ENCODE peak calls at places on chromosomes 3 and 15, in nine cellular contexts. L is WERI-Rb-1; O is GM13977; M is SK-MEL-5; T is activated naive CD8-positive, alpha-beta T cell treated with anti-CD3 and anti-CD28 coated beads, Interleukin-2, amount 10 ng/mL, durations not matched to agents 7 days and 5 days; S is activated CD4-positive, alpha-beta T cell treated with anti-CD3 and anti-CD28 coated beads for 24 hours; D is NCI-H1694; B is pancreas; C is psoas muscle. J is an unnamed sample.

GRCh38 chr3:18745472-18745871 is 320.3 kb upstream of the SATB1 start:
- DNase-seq in C (no peak), B (no peak), L (no peak), S (no peak), M (no peak), T (no peak), O (no peak), D (no peak), J (no peak)

GRCh38 chr15:90000175-90000923 is 775 bp upstream of the ZNF710 start:
- DNase-seq in C (peak; percentile 46), B (no peak), L (no peak), M (no peak), O (peak; percentile 65), T (peak; percentile 51), D (peak; percentile 16), S (no peak), J (no peak)

GRCh38 chr3:170506556-170506955 is 79.3 kb downstream of the SLC7A14 start:
- DNase-seq in L (no peak), M (peak; percentile 29), D (no peak), O (no peak), T (no peak), C (no peak), S (no peak), B (no peak), J (no peak)

GRCh38 chr15:52257734-52258062 is 37.9 kb downstream of the MYO5C start:
- DNase-seq in T (no peak), O (no peak), L (peak; percentile 85), M (peak; percentile 7), D (no peak), C (no peak), S (no peak), B (no peak), J (no peak)

GRCh38 chr3:128999104-128999503 is 2.0 kb upstream of the EFCC1 start:
- DNase-seq in B (no peak), T (no peak), M (no peak), O (no peak), C (no peak), D (no peak), S (no peak), L (no peak), J (no peak)

GRCh38 chr15:40106203-40107161 is 2.2 kb downstream of the BMF start:
- DNase-seq in O (peak; percentile 83), D (no peak), M (peak; percentile 62), B (peak; percentile 81), L (peak; percentile 66), T (no peak), S (no peak), C (peak; percentile 70), J (no peak)

GRCh38 chr15:32936283-32936918 is 218.6 kb downstream of the GREM1 start:
- DNase-seq in M (peak; percentile 55), O (no peak), C (no peak), T (no peak), B (no peak), S (no peak), L (no peak), D (no peak), J (no peak)

GRCh38 chr15:20348900-20349773 is 192.5 kb downstream of the GOLGA6L6 start:
- DNase-seq in L (peak; percentile 16), T (peak; percentile 38), M (no peak), D (no peak), O (peak; percentile 24), B (no peak), S (no peak), C (peak; percentile 18), J (no peak)

GRCh38 chr15:43876872-43877271 is 50.1 kb downstream of the WDR76 start:
- DNase-seq in B (no peak), O (no peak), C (no peak), S (no peak), D (no peak), L (no peak), M (no peak), T (no peak), J (no peak)